ENCODE peak calls at places on chromosomes 11 and 22, in four cellular contexts. One of them, this sample, is unnamed. For H3K36me3, the result is how much of the 10 kb centered on the place peaks cover.

GRCh38 chr11:468493-468892 is 18.4 kb downstream of the PTDSS2 start:
- ATAC-seq in body of pancreas: no peak
- ATAC-seq in HCT116: no peak
- ATAC-seq in left lung: no peak
- ATAC-seq in this sample: no peak

GRCh38 chr11:114619659-114620173 is 24.1 kb upstream of the NXPE4 start:
- ATAC-seq in body of pancreas: no peak
- ATAC-seq in left lung: no peak
- ATAC-seq in HCT116: no peak
- ATAC-seq in this sample: no peak

GRCh38 chr11:61917043-61917356 is 366 bp downstream of the RAB3IL1 start:
- ATAC-seq in HCT116: no peak
- ATAC-seq in body of pancreas: no peak
- ATAC-seq in left lung: no peak
- ATAC-seq in this sample: peak

GRCh38 chr22:22410121-22410520 is 98.4 kb downstream of the ZNF280B start:
- ATAC-seq in body of pancreas: no peak
- ATAC-seq in left lung: peak
- ATAC-seq in HCT116: no peak
- ATAC-seq in this sample: peak

GRCh38 chr22:49201046-49201970 is 626.4 kb downstream of the BRD1 start:
- ATAC-seq in HCT116: no peak
- ATAC-seq in body of pancreas: no peak
- ATAC-seq in left lung: no peak
- ATAC-seq in this sample: no peak

GRCh38 chr11:79626135-79626748 is 185.4 kb upstream of the TENM4 start:
- ATAC-seq in body of pancreas: no peak
- ATAC-seq in HCT116: no peak
- ATAC-seq in left lung: peak
- ATAC-seq in this sample: no peak

GRCh38 chr22:30324008-30324730 is 2.6 kb downstream of the TBC1D10A start:
- ATAC-seq in body of pancreas: no peak
- ATAC-seq in left lung: no peak
- ATAC-seq in HCT116: no peak
- ATAC-seq in this sample: no peak

GRCh38 chr11:112159098-112159761 is 4.7 kb downstream of the IL18 start:
- ATAC-seq in left lung: no peak
- ATAC-seq in body of pancreas: no peak
- ATAC-seq in HCT116: no peak
- ATAC-seq in this sample: no peak

GRCh38 chr11:56783448-56784041 is 35.0 kb upstream of the OR9G4 start:
- ATAC-seq in left lung: peak
- ATAC-seq in body of pancreas: peak
- ATAC-seq in HCT116: no peak
- ATAC-seq in this sample: no peak

GRCh38 chr11:14914536-14914935 is 22.5 kb upstream of the CYP2R1 start:
- ATAC-seq in left lung: no peak
- ATAC-seq in HCT116: no peak
- ATAC-seq in body of pancreas: no peak
- ATAC-seq in this sample: no peak

GRCh38 chr11:65496304-65497140 is 2.3 kb upstream of the MALAT1 start:
- ATAC-seq in left lung: no peak
- ATAC-seq in HCT116: no peak
- ATAC-seq in body of pancreas: no peak
- ATAC-seq in this sample: no peak

GRCh38 chr11:77151804-77152513 is 23.9 kb downstream of the MYO7A start:
- ATAC-seq in HCT116: no peak
- ATAC-seq in body of pancreas: no peak
- ATAC-seq in left lung: no peak
- ATAC-seq in this sample: no peak

GRCh38 chr11:78380615-78381029 is 37.0 kb downstream of the GAB2 start:
- ATAC-seq in body of pancreas: no peak
- ATAC-seq in HCT116: no peak
- ATAC-seq in left lung: no peak
- ATAC-seq in this sample: no peak

GRCh38 chr11:131571571-131571970 is 201.2 kb downstream of the NTM start:
- ATAC-seq in body of pancreas: no peak
- ATAC-seq in HCT116: no peak
- ATAC-seq in left lung: no peak
- ATAC-seq in this sample: no peak

GRCh38 chr22:35334010-35334409 is 34.3 kb downstream of the TOM1 start:
- ATAC-seq in body of pancreas: no peak
- ATAC-seq in left lung: no peak
- ATAC-seq in HCT116: no peak
- ATAC-seq in this sample: no peak

GRCh38 chr11:62850911-62851806 is 11.8 kb upstream of the WDR74 start:
- ATAC-seq in left lung: no peak
- ATAC-seq in body of pancreas: no peak
- ATAC-seq in HCT116: peak
- ATAC-seq in this sample: no peak

GRCh38 chr11:3604169-3604568 is 37.6 kb downstream of the ART5 start:
- ATAC-seq in HCT116: no peak
- ATAC-seq in body of pancreas: no peak
- ATAC-seq in left lung: no peak
- ATAC-seq in this sample: no peak

GRCh38 chr11:36062796-36063380 is 119.0 kb downstream of the LDLRAD3 start:
- ATAC-seq in left lung: peak
- ATAC-seq in HCT116: no peak
- ATAC-seq in body of pancreas: no peak
- ATAC-seq in this sample: peak

GRCh38 chr11:86869966-86870570 is 69.7 kb downstream of the PRSS23 start:
- ATAC-seq in HCT116: peak
- ATAC-seq in left lung: peak
- ATAC-seq in body of pancreas: peak
- ATAC-seq in this sample: peak

GRCh38 chr22:46696225-46696518 is 41.9 kb downstream of the CERK start:
- ATAC-seq in left lung: peak
- ATAC-seq in HCT116: no peak
- ATAC-seq in body of pancreas: no peak
- ATAC-seq in this sample: no peak

GRCh38 chr11:58939277-58939676 is at the start of gene GLYATL1:
- ATAC-seq in left lung: no peak
- ATAC-seq in HCT116: no peak
- ATAC-seq in body of pancreas: no peak
- ATAC-seq in this sample: no peak

GRCh38 chr11:63548178-63548577 is 11.6 kb downstream of the PLAAT4 start:
- ATAC-seq in left lung: no peak
- ATAC-seq in body of pancreas: no peak
- ATAC-seq in HCT116: no peak
- ATAC-seq in this sample: no peak

GRCh38 chr22:42151924-42152635 is 21.5 kb upstream of the CYP2D6 start:
- ATAC-seq in left lung: peak
- ATAC-seq in body of pancreas: no peak
- ATAC-seq in HCT116: peak
- ATAC-seq in this sample: no peak

GRCh38 chr22:37920131-37920530 is 14.0 kb downstream of the MICALL1 start:
- ATAC-seq in left lung: no peak
- ATAC-seq in HCT116: no peak
- ATAC-seq in body of pancreas: no peak
- ATAC-seq in this sample: no peak

GRCh38 chr11:97742717-97743116 is 1278.0 kb upstream of the CNTN5 start:
- ATAC-seq in HCT116: no peak
- ATAC-seq in body of pancreas: no peak
- ATAC-seq in left lung: no peak
- ATAC-seq in this sample: no peak

GRCh38 chr11:42244376-42244775 is 784.9 kb upstream of the LRRC4C start:
- ATAC-seq in body of pancreas: no peak
- ATAC-seq in HCT116: no peak
- ATAC-seq in left lung: no peak
- ATAC-seq in this sample: no peak

GRCh38 chr22:38176170-38176741 is 5.4 kb downstream of the PLA2G6 start:
- ATAC-seq in left lung: peak
- ATAC-seq in body of pancreas: peak
- ATAC-seq in HCT116: no peak
- ATAC-seq in this sample: peak

GRCh38 chr22:19772673-19773469 is 12.3 kb downstream of the TBX1 start:
- ATAC-seq in HCT116: no peak
- ATAC-seq in body of pancreas: no peak
- ATAC-seq in left lung: no peak
- ATAC-seq in this sample: no peak

GRCh38 chr11:36288442-36289225 is 590 bp downstream of the COMMD9 start:
- ATAC-seq in body of pancreas: no peak
- ATAC-seq in HCT116: no peak
- ATAC-seq in left lung: peak
- ATAC-seq in this sample: peak

GRCh38 chr11:75743711-75744563 is 24.6 kb upstream of the DGAT2 start:
- ATAC-seq in left lung: no peak
- ATAC-seq in HCT116: no peak
- ATAC-seq in body of pancreas: no peak
- ATAC-seq in this sample: no peak

GRCh38 chr11:108752297-108752751 is 87.5 kb downstream of the DDX10 start:
- ATAC-seq in left lung: no peak
- ATAC-seq in HCT116: no peak
- ATAC-seq in body of pancreas: no peak
- ATAC-seq in this sample: no peak

GRCh38 chr22:44973829-44974228 is 36.0 kb downstream of the PHF21B start:
- ATAC-seq in HCT116: no peak
- ATAC-seq in left lung: no peak
- ATAC-seq in body of pancreas: no peak
- ATAC-seq in this sample: no peak

GRCh38 chr11:75549370-75549958 is 12.6 kb upstream of the SERPINH1 start:
- ATAC-seq in left lung: no peak
- ATAC-seq in body of pancreas: no peak
- ATAC-seq in HCT116: no peak
- ATAC-seq in this sample: no peak

GRCh38 chr11:64148917-64149617 is 16.8 kb downstream of the MACROD1 start:
- ATAC-seq in body of pancreas: no peak
- ATAC-seq in left lung: no peak
- ATAC-seq in HCT116: no peak
- ATAC-seq in this sample: no peak

GRCh38 chr11:69891421-69892236 is 72.4 kb upstream of the FGF3 start:
- ATAC-seq in body of pancreas: peak
- ATAC-seq in left lung: no peak
- ATAC-seq in HCT116: no peak
- ATAC-seq in this sample: no peak

GRCh38 chr11:69888671-69889076 is 69.5 kb upstream of the FGF3 start:
- ATAC-seq in left lung: peak
- ATAC-seq in HCT116: peak
- ATAC-seq in body of pancreas: peak
- ATAC-seq in this sample: no peak

GRCh38 chr11:69889400-69890372 is 70.5 kb upstream of the FGF3 start:
- ATAC-seq in left lung: no peak
- ATAC-seq in body of pancreas: no peak
- ATAC-seq in HCT116: no peak
- ATAC-seq in this sample: no peak

GRCh38 chr11:69892237-69892985 is 73.2 kb upstream of the FGF3 start:
- ATAC-seq in body of pancreas: no peak
- ATAC-seq in HCT116: peak
- ATAC-seq in left lung: no peak
- ATAC-seq in this sample: no peak

GRCh38 chr11:69890476-69890875 is 71.3 kb upstream of the FGF3 start:
- ATAC-seq in HCT116: no peak
- ATAC-seq in left lung: no peak
- ATAC-seq in body of pancreas: no peak
- ATAC-seq in this sample: no peak
- H3K27ac ChIP-seq in HCT116: no peak
- H3K27ac ChIP-seq in left lung: no peak
- H3K27ac ChIP-seq in body of pancreas: no peak
- H3K27ac ChIP-seq in this sample: no peak

DNA sequence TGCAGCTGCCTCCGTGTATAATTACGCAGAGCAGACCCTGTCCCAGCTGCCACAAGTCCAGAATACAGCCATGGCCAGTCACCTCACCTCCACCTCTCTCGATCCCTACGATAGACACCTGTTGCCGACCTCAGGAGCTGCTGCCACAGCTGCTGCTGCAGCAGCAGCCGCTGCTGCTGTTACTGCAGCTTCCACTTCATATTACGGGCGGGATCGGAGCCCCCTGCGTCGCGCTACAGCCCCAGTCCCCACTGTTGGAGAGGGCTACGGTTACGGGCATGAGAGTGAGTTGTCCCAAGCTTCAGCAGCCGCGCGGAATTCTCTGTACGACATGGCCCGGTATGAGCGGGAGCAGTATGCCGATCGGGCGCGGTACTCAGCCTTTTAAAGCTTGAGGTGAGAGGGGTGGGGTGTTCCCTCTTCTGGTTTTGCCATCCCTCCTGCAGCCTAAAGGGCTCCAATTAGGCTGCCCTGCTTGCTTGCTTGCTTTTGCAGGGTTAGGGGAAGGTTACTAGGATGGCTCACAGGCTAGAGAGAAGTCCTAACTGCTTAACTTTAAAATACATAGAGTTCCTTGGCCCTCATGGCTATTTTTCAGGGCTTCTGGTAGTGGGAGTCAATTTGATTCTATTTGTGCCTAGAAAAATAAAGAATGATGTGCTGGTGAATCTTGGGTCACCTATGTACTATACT is 5.4 kb downstream of the RBM4 start:
- ATAC-seq in left lung: no peak
- ATAC-seq in body of pancreas: no peak
- ATAC-seq in HCT116: no peak
- ATAC-seq in this sample: no peak
- H3K36me3 ChIP-seq in left lung: half or more
- H3K36me3 ChIP-seq in body of pancreas: under half
- H3K36me3 ChIP-seq in HCT116: half or more
- H3K36me3 ChIP-seq in this sample: under half

GRCh38 chr22:36475341-36475740 is 6.1 kb downstream of the TXN2 start:
- ATAC-seq in HCT116: no peak
- ATAC-seq in left lung: no peak
- ATAC-seq in body of pancreas: no peak
- ATAC-seq in this sample: no peak

GRCh38 chr22:36486619-36487384 is 5.4 kb upstream of the TXN2 start:
- ATAC-seq in left lung: no peak
- ATAC-seq in HCT116: no peak
- ATAC-seq in body of pancreas: no peak
- ATAC-seq in this sample: no peak

GRCh38 chr22:36481393-36482168 is at the start of gene TXN2:
- ATAC-seq in HCT116: peak
- ATAC-seq in body of pancreas: peak
- ATAC-seq in left lung: peak
- ATAC-seq in this sample: peak

GRCh38 chr22:36478966-36479365 is 2.5 kb downstream of the TXN2 start:
- ATAC-seq in left lung: no peak
- ATAC-seq in HCT116: no peak
- ATAC-seq in body of pancreas: no peak
- ATAC-seq in this sample: no peak

GRCh38 chr22:36480941-36481392 is 473 bp downstream of the TXN2 start:
- ATAC-seq in body of pancreas: no peak
- ATAC-seq in HCT116: no peak
- ATAC-seq in left lung: no peak
- ATAC-seq in this sample: no peak
- H3K4me3 ChIP-seq in body of pancreas: peak
- H3K4me3 ChIP-seq in HCT116: peak
- H3K4me3 ChIP-seq in left lung: peak
- H3K4me3 ChIP-seq in this sample: peak

DNA sequence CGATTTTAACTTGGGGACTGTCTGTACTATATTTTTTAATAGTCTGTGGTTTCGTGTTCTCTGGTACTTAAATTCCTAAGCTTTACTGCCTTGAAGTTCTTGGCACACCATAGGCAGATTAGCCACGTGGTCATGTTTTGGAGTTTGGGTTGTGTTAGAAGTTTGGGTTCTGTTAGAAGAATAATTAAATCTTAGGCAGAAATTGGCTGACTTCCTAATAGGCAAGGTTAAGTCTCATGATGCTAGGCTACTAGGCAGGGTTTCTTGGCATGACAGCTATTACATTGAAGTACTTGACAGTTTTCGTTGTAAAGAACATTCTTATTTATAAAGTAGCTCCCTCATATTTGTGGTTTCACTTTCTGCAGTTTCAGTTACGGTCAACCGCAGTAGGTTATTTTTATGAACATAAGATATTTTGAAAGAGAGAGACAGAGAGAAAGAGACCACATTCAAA is 30.0 kb upstream of the MMP7 start:
- ATAC-seq in HCT116: no peak
- ATAC-seq in left lung: peak
- ATAC-seq in body of pancreas: peak
- ATAC-seq in this sample: peak
- H3K27ac ChIP-seq in HCT116: no peak
- H3K27ac ChIP-seq in left lung: peak
- H3K27ac ChIP-seq in body of pancreas: no peak
- H3K27ac ChIP-seq in this sample: peak